ENCODE peak calls at places on chromosomes 11 and 22, in four cellular contexts. S is GM12878, L is HepG2, F is K562. A is an unnamed sample.

GRCh38 chr22:25970348-25970995 is 198.8 kb upstream of the SEZ6L start:
- DNase-seq in S (no peak), L (no peak), F (no peak), A (no peak)

GRCh38 chr11:8870461-8871282 is 40.3 kb upstream of the AKIP1 start:
- DNase-seq in S (no peak), L (no peak), F (peak), A (peak)

GRCh38 chr11:13339196-13340153 is 61.9 kb downstream of the BMAL1 start:
- DNase-seq in S (no peak), L (no peak), F (no peak), A (peak)

GRCh38 chr11:90845126-90845525 is 622.3 kb upstream of the CHORDC1 start:
- DNase-seq in S (no peak), L (no peak), F (no peak), A (no peak)

GRCh38 chr11:65329503-65329902 is 4.1 kb upstream of the DPF2 start:
- DNase-seq in S (no peak), L (no peak), F (no peak), A (no peak)

GRCh38 chr11:72361321-72361720 is 73.0 kb downstream of the CLPB start:
- DNase-seq in S (no peak), L (no peak), F (no peak), A (no peak)

GRCh38 chr11:12137005-12137690 is 26.8 kb downstream of the MICAL2 start:
- DNase-seq in S (no peak), L (peak), F (no peak), A (no peak)

GRCh38 chr22:20174785-20175596 is 24.1 kb upstream of the CCDC188 start:
- DNase-seq in S (no peak), L (no peak), F (no peak), A (no peak)

GRCh38 chr11:104912102-104912501 is 13.8 kb upstream of the CASP12 start:
- DNase-seq in S (no peak), L (no peak), F (no peak), A (no peak)
- TF ChIP-seq EP300 in S (no peak), L (no peak), F (no peak), A (no peak)

GRCh38 chr11:118058311-118059230 is 18.3 kb upstream of the TMPRSS4 start:
- DNase-seq in S (no peak), L (no peak), F (no peak), A (no peak)
- TF ChIP-seq CHD4 in S (no peak), L (no peak), F (no peak), A (no peak)

DNA sequence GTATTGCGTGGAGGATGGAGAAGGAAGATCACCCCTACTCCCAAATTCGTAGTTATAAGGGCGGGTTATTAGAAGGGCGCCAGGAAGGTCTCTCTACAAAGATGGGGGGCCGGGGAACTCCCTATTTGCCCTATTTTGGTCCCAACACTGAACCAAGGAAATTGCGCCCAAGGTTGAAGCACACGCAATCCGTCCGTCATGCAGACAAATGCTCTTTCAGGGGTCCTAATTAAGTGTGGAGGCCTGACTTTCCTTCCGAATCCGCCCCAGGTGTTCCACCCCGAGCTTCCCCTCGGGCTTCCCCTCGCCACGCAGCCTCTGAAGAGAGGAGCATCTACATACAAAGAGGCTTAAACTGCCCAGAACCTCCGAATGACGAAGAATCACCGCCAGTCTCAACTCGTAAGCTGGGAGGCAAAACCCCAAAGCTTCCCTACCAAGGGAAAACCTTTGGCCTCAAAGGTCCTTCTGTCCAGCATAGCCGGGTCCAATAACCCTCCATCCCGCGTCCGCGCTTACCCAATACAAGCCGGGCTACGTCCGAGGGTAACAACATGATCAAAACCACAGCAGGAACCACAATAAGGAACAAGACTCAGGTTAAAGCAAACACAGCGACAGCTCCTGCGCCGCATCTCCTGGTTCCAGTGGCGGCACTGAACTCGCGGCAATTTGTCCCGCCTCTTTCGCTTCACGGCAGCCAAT is at the start of gene NPAT:
- DNase-seq in S (no peak), L (no peak), F (no peak), A (no peak)
- TF ChIP-seq EP300 in S (no peak), L (peak), F (no peak), A (no peak)

GRCh38 chr22:24763872-24764485 is 10.5 kb downstream of the PIWIL3 start:
- DNase-seq in S (no peak), L (no peak), F (no peak), A (no peak)
- TF ChIP-seq CHD4 in S (no peak), L (no peak), F (no peak), A (no peak)

GRCh38 chr22:31343235-31344191 is 2.6 kb downstream of the PATZ1 start:
- DNase-seq in S (no peak), L (no peak), F (no peak), A (no peak)
- TF ChIP-seq EP300 in S (no peak), L (no peak), F (no peak), A (no peak)

A was measured in A549.